ENCODE peak calls at places on chromosomes 16 and 17, in ten cellular contexts. One of them, this sample, is unnamed.

GRCh38 chr17:71316498-71316897 is 804.3 kb upstream of the SOX9 start:
- DNase-seq in IMR-90: no peak
- DNase-seq in choroid plexus epithelial cell: no peak
- DNase-seq in NCI-H774: no peak
- DNase-seq in activated naive CD8-positive, alpha-beta T cell treated with anti-CD3 and anti-CD28 coated beads for 36 hours: no peak
- DNase-seq in RWPE1: no peak
- DNase-seq in right lobe of liver: no peak
- DNase-seq in HT1080: no peak
- DNase-seq in CD8-positive, alpha-beta T cell: no peak
- DNase-seq in heart right ventricle: no peak
- DNase-seq in this sample: no peak

GRCh38 chr17:35022536-35023063 is 40.9 kb downstream of the RFFL start:
- DNase-seq in IMR-90: peak
- DNase-seq in choroid plexus epithelial cell: peak
- DNase-seq in NCI-H774: peak
- DNase-seq in activated naive CD8-positive, alpha-beta T cell treated with anti-CD3 and anti-CD28 coated beads for 36 hours: peak
- DNase-seq in RWPE1: peak
- DNase-seq in right lobe of liver: peak
- DNase-seq in HT1080: peak
- DNase-seq in CD8-positive, alpha-beta T cell: peak
- DNase-seq in heart right ventricle: peak
- DNase-seq in this sample: peak

GRCh38 chr17:79942591-79943353 is 92.9 kb downstream of the TBC1D16 start:
- DNase-seq in IMR-90: peak
- DNase-seq in choroid plexus epithelial cell: no peak
- DNase-seq in NCI-H774: no peak
- DNase-seq in activated naive CD8-positive, alpha-beta T cell treated with anti-CD3 and anti-CD28 coated beads for 36 hours: peak
- DNase-seq in RWPE1: no peak
- DNase-seq in right lobe of liver: peak
- DNase-seq in HT1080: no peak
- DNase-seq in CD8-positive, alpha-beta T cell: no peak
- DNase-seq in heart right ventricle: no peak
- DNase-seq in this sample: no peak

GRCh38 chr16:90046971-90047713 is 27.9 kb upstream of the DBNDD1 start:
- DNase-seq in IMR-90: peak
- DNase-seq in choroid plexus epithelial cell: peak
- DNase-seq in NCI-H774: no peak
- DNase-seq in activated naive CD8-positive, alpha-beta T cell treated with anti-CD3 and anti-CD28 coated beads for 36 hours: no peak
- DNase-seq in RWPE1: no peak
- DNase-seq in right lobe of liver: peak
- DNase-seq in HT1080: no peak
- DNase-seq in CD8-positive, alpha-beta T cell: no peak
- DNase-seq in heart right ventricle: peak
- DNase-seq in this sample: no peak

GRCh38 chr17:64331946-64332493 is 58.6 kb downstream of the PECAM1 start:
- DNase-seq in IMR-90: no peak
- DNase-seq in choroid plexus epithelial cell: no peak
- DNase-seq in NCI-H774: no peak
- DNase-seq in activated naive CD8-positive, alpha-beta T cell treated with anti-CD3 and anti-CD28 coated beads for 36 hours: no peak
- DNase-seq in RWPE1: no peak
- DNase-seq in right lobe of liver: peak
- DNase-seq in HT1080: peak
- DNase-seq in CD8-positive, alpha-beta T cell: no peak
- DNase-seq in heart right ventricle: peak
- DNase-seq in this sample: no peak

GRCh38 chr16:27503662-27504061 is 46.1 kb downstream of the GTF3C1 start:
- DNase-seq in IMR-90: no peak
- DNase-seq in choroid plexus epithelial cell: no peak
- DNase-seq in NCI-H774: no peak
- DNase-seq in activated naive CD8-positive, alpha-beta T cell treated with anti-CD3 and anti-CD28 coated beads for 36 hours: no peak
- DNase-seq in RWPE1: peak
- DNase-seq in right lobe of liver: no peak
- DNase-seq in HT1080: no peak
- DNase-seq in CD8-positive, alpha-beta T cell: no peak
- DNase-seq in heart right ventricle: no peak
- DNase-seq in this sample: no peak

GRCh38 chr16:87119168-87119567 is 198.0 kb downstream of the C16orf95 start:
- DNase-seq in IMR-90: no peak
- DNase-seq in choroid plexus epithelial cell: no peak
- DNase-seq in NCI-H774: no peak
- DNase-seq in activated naive CD8-positive, alpha-beta T cell treated with anti-CD3 and anti-CD28 coated beads for 36 hours: no peak
- DNase-seq in RWPE1: no peak
- DNase-seq in right lobe of liver: no peak
- DNase-seq in HT1080: no peak
- DNase-seq in CD8-positive, alpha-beta T cell: no peak
- DNase-seq in heart right ventricle: no peak
- DNase-seq in this sample: no peak

GRCh38 chr16:19879241-19879792 is 5.3 kb downstream of the GPRC5B start:
- DNase-seq in IMR-90: peak
- DNase-seq in choroid plexus epithelial cell: peak
- DNase-seq in NCI-H774: peak
- DNase-seq in activated naive CD8-positive, alpha-beta T cell treated with anti-CD3 and anti-CD28 coated beads for 36 hours: no peak
- DNase-seq in RWPE1: peak
- DNase-seq in right lobe of liver: no peak
- DNase-seq in HT1080: peak
- DNase-seq in CD8-positive, alpha-beta T cell: no peak
- DNase-seq in heart right ventricle: peak
- DNase-seq in this sample: no peak

GRCh38 chr17:27155866-27156265 is 138.0 kb upstream of the WSB1 start:
- DNase-seq in IMR-90: no peak
- DNase-seq in choroid plexus epithelial cell: no peak
- DNase-seq in NCI-H774: no peak
- DNase-seq in activated naive CD8-positive, alpha-beta T cell treated with anti-CD3 and anti-CD28 coated beads for 36 hours: no peak
- DNase-seq in RWPE1: no peak
- DNase-seq in right lobe of liver: peak
- DNase-seq in HT1080: no peak
- DNase-seq in CD8-positive, alpha-beta T cell: no peak
- DNase-seq in heart right ventricle: no peak
- DNase-seq in this sample: no peak

GRCh38 chr17:40341808-40342574 is 22.5 kb downstream of the GJD3 start:
- DNase-seq in IMR-90: peak
- DNase-seq in choroid plexus epithelial cell: peak
- DNase-seq in NCI-H774: peak
- DNase-seq in activated naive CD8-positive, alpha-beta T cell treated with anti-CD3 and anti-CD28 coated beads for 36 hours: no peak
- DNase-seq in RWPE1: peak
- DNase-seq in right lobe of liver: peak
- DNase-seq in HT1080: no peak
- DNase-seq in CD8-positive, alpha-beta T cell: peak
- DNase-seq in heart right ventricle: peak
- DNase-seq in this sample: no peak

GRCh38 chr16:23345237-23345636 is 43.1 kb downstream of the SCNN1B start:
- DNase-seq in IMR-90: no peak
- DNase-seq in choroid plexus epithelial cell: no peak
- DNase-seq in NCI-H774: no peak
- DNase-seq in activated naive CD8-positive, alpha-beta T cell treated with anti-CD3 and anti-CD28 coated beads for 36 hours: no peak
- DNase-seq in RWPE1: no peak
- DNase-seq in right lobe of liver: no peak
- DNase-seq in HT1080: no peak
- DNase-seq in CD8-positive, alpha-beta T cell: no peak
- DNase-seq in heart right ventricle: no peak
- DNase-seq in this sample: no peak

GRCh38 chr17:40664582-40665333 is at the start of gene KRT222:
- DNase-seq in IMR-90: no peak
- DNase-seq in choroid plexus epithelial cell: no peak
- DNase-seq in NCI-H774: no peak
- DNase-seq in activated naive CD8-positive, alpha-beta T cell treated with anti-CD3 and anti-CD28 coated beads for 36 hours: no peak
- DNase-seq in RWPE1: no peak
- DNase-seq in right lobe of liver: peak
- DNase-seq in HT1080: no peak
- DNase-seq in CD8-positive, alpha-beta T cell: no peak
- DNase-seq in heart right ventricle: no peak
- DNase-seq in this sample: no peak

GRCh38 chr17:80316431-80316830 is 55.8 kb downstream of the RNF213 start:
- DNase-seq in IMR-90: no peak
- DNase-seq in choroid plexus epithelial cell: no peak
- DNase-seq in NCI-H774: no peak
- DNase-seq in activated naive CD8-positive, alpha-beta T cell treated with anti-CD3 and anti-CD28 coated beads for 36 hours: no peak
- DNase-seq in RWPE1: no peak
- DNase-seq in right lobe of liver: no peak
- DNase-seq in HT1080: no peak
- DNase-seq in CD8-positive, alpha-beta T cell: no peak
- DNase-seq in heart right ventricle: no peak
- DNase-seq in this sample: no peak

GRCh38 chr17:35731239-35731931 is at the start of gene RASL10B:
- DNase-seq in IMR-90: peak
- DNase-seq in choroid plexus epithelial cell: peak
- DNase-seq in NCI-H774: peak
- DNase-seq in activated naive CD8-positive, alpha-beta T cell treated with anti-CD3 and anti-CD28 coated beads for 36 hours: peak
- DNase-seq in RWPE1: peak
- DNase-seq in right lobe of liver: no peak
- DNase-seq in HT1080: peak
- DNase-seq in CD8-positive, alpha-beta T cell: peak
- DNase-seq in heart right ventricle: peak
- DNase-seq in this sample: peak

GRCh38 chr16:71542377-71542776 is 16.2 kb downstream of the CHST4 start:
- DNase-seq in IMR-90: peak
- DNase-seq in choroid plexus epithelial cell: peak
- DNase-seq in NCI-H774: no peak
- DNase-seq in activated naive CD8-positive, alpha-beta T cell treated with anti-CD3 and anti-CD28 coated beads for 36 hours: peak
- DNase-seq in RWPE1: peak
- DNase-seq in right lobe of liver: peak
- DNase-seq in HT1080: peak
- DNase-seq in CD8-positive, alpha-beta T cell: peak
- DNase-seq in heart right ventricle: peak
- DNase-seq in this sample: peak

GRCh38 chr16:49483651-49484451 is 110.2 kb downstream of the C16orf78 start:
- DNase-seq in IMR-90: no peak
- DNase-seq in choroid plexus epithelial cell: no peak
- DNase-seq in NCI-H774: no peak
- DNase-seq in activated naive CD8-positive, alpha-beta T cell treated with anti-CD3 and anti-CD28 coated beads for 36 hours: no peak
- DNase-seq in RWPE1: no peak
- DNase-seq in right lobe of liver: no peak
- DNase-seq in HT1080: no peak
- DNase-seq in CD8-positive, alpha-beta T cell: no peak
- DNase-seq in heart right ventricle: no peak
- DNase-seq in this sample: no peak

GRCh38 chr17:39123627-39124026 is 27.8 kb downstream of the PLXDC1 start:
- DNase-seq in IMR-90: no peak
- DNase-seq in choroid plexus epithelial cell: no peak
- DNase-seq in NCI-H774: no peak
- DNase-seq in activated naive CD8-positive, alpha-beta T cell treated with anti-CD3 and anti-CD28 coated beads for 36 hours: no peak
- DNase-seq in RWPE1: no peak
- DNase-seq in right lobe of liver: no peak
- DNase-seq in HT1080: peak
- DNase-seq in CD8-positive, alpha-beta T cell: no peak
- DNase-seq in heart right ventricle: no peak
- DNase-seq in this sample: no peak

GRCh38 chr16:12228607-12229499 is 252.3 kb downstream of the SNX29 start:
- DNase-seq in IMR-90: peak
- DNase-seq in choroid plexus epithelial cell: peak
- DNase-seq in NCI-H774: peak
- DNase-seq in activated naive CD8-positive, alpha-beta T cell treated with anti-CD3 and anti-CD28 coated beads for 36 hours: peak
- DNase-seq in RWPE1: peak
- DNase-seq in right lobe of liver: peak
- DNase-seq in HT1080: peak
- DNase-seq in CD8-positive, alpha-beta T cell: no peak
- DNase-seq in heart right ventricle: peak
- DNase-seq in this sample: no peak

GRCh38 chr17:75159196-75160031 is 5.1 kb upstream of the JPT1 start:
- DNase-seq in IMR-90: peak
- DNase-seq in choroid plexus epithelial cell: peak
- DNase-seq in NCI-H774: no peak
- DNase-seq in activated naive CD8-positive, alpha-beta T cell treated with anti-CD3 and anti-CD28 coated beads for 36 hours: no peak
- DNase-seq in RWPE1: peak
- DNase-seq in right lobe of liver: peak
- DNase-seq in HT1080: peak
- DNase-seq in CD8-positive, alpha-beta T cell: no peak
- DNase-seq in heart right ventricle: no peak
- DNase-seq in this sample: no peak

GRCh38 chr17:55266051-55266957 is 1.5 kb downstream of the HLF start:
- DNase-seq in IMR-90: no peak
- DNase-seq in choroid plexus epithelial cell: no peak
- DNase-seq in NCI-H774: no peak
- DNase-seq in activated naive CD8-positive, alpha-beta T cell treated with anti-CD3 and anti-CD28 coated beads for 36 hours: peak
- DNase-seq in RWPE1: no peak
- DNase-seq in right lobe of liver: peak
- DNase-seq in HT1080: no peak
- DNase-seq in CD8-positive, alpha-beta T cell: no peak
- DNase-seq in heart right ventricle: no peak
- DNase-seq in this sample: no peak

GRCh38 chr17:73334771-73335513 is 23.1 kb upstream of the CDC42EP4 start:
- DNase-seq in IMR-90: no peak
- DNase-seq in choroid plexus epithelial cell: no peak
- DNase-seq in NCI-H774: peak
- DNase-seq in activated naive CD8-positive, alpha-beta T cell treated with anti-CD3 and anti-CD28 coated beads for 36 hours: no peak
- DNase-seq in RWPE1: no peak
- DNase-seq in right lobe of liver: no peak
- DNase-seq in HT1080: no peak
- DNase-seq in CD8-positive, alpha-beta T cell: no peak
- DNase-seq in heart right ventricle: no peak
- DNase-seq in this sample: no peak

GRCh38 chr17:54992797-54993639 is 24.5 kb downstream of the STXBP4 start:
- DNase-seq in IMR-90: peak
- DNase-seq in choroid plexus epithelial cell: peak
- DNase-seq in NCI-H774: peak
- DNase-seq in activated naive CD8-positive, alpha-beta T cell treated with anti-CD3 and anti-CD28 coated beads for 36 hours: no peak
- DNase-seq in RWPE1: peak
- DNase-seq in right lobe of liver: no peak
- DNase-seq in HT1080: peak
- DNase-seq in CD8-positive, alpha-beta T cell: peak
- DNase-seq in heart right ventricle: peak
- DNase-seq in this sample: peak

GRCh38 chr16:88735616-88736015 is 29.3 kb downstream of the CTU2 start:
- DNase-seq in IMR-90: no peak
- DNase-seq in choroid plexus epithelial cell: no peak
- DNase-seq in NCI-H774: no peak
- DNase-seq in activated naive CD8-positive, alpha-beta T cell treated with anti-CD3 and anti-CD28 coated beads for 36 hours: no peak
- DNase-seq in RWPE1: no peak
- DNase-seq in right lobe of liver: no peak
- DNase-seq in HT1080: no peak
- DNase-seq in CD8-positive, alpha-beta T cell: no peak
- DNase-seq in heart right ventricle: no peak
- DNase-seq in this sample: no peak

GRCh38 chr17:53736516-53737274 is 86.0 kb upstream of the KIF2B start:
- DNase-seq in IMR-90: no peak
- DNase-seq in choroid plexus epithelial cell: no peak
- DNase-seq in NCI-H774: no peak
- DNase-seq in activated naive CD8-positive, alpha-beta T cell treated with anti-CD3 and anti-CD28 coated beads for 36 hours: no peak
- DNase-seq in RWPE1: no peak
- DNase-seq in right lobe of liver: no peak
- DNase-seq in HT1080: no peak
- DNase-seq in CD8-positive, alpha-beta T cell: no peak
- DNase-seq in heart right ventricle: no peak
- DNase-seq in this sample: no peak

GRCh38 chr17:10631048-10631700 is 25.9 kb downstream of the MYH3 start:
- DNase-seq in IMR-90: peak
- DNase-seq in choroid plexus epithelial cell: peak
- DNase-seq in NCI-H774: no peak
- DNase-seq in activated naive CD8-positive, alpha-beta T cell treated with anti-CD3 and anti-CD28 coated beads for 36 hours: peak
- DNase-seq in RWPE1: peak
- DNase-seq in right lobe of liver: no peak
- DNase-seq in HT1080: peak
- DNase-seq in CD8-positive, alpha-beta T cell: peak
- DNase-seq in heart right ventricle: no peak
- DNase-seq in this sample: no peak

GRCh38 chr16:47887496-47887895 is 268.3 kb downstream of the ABCC12 start:
- DNase-seq in IMR-90: peak
- DNase-seq in choroid plexus epithelial cell: peak
- DNase-seq in NCI-H774: no peak
- DNase-seq in activated naive CD8-positive, alpha-beta T cell treated with anti-CD3 and anti-CD28 coated beads for 36 hours: no peak
- DNase-seq in RWPE1: peak
- DNase-seq in right lobe of liver: no peak
- DNase-seq in HT1080: peak
- DNase-seq in CD8-positive, alpha-beta T cell: no peak
- DNase-seq in heart right ventricle: no peak
- DNase-seq in this sample: no peak

GRCh38 chr17:61362396-61362795 is 37.2 kb upstream of the TBX2 start:
- DNase-seq in IMR-90: no peak
- DNase-seq in choroid plexus epithelial cell: no peak
- DNase-seq in NCI-H774: no peak
- DNase-seq in activated naive CD8-positive, alpha-beta T cell treated with anti-CD3 and anti-CD28 coated beads for 36 hours: no peak
- DNase-seq in RWPE1: no peak
- DNase-seq in right lobe of liver: no peak
- DNase-seq in HT1080: no peak
- DNase-seq in CD8-positive, alpha-beta T cell: no peak
- DNase-seq in heart right ventricle: no peak
- DNase-seq in this sample: no peak

GRCh38 chr16:1784977-1785845 is 2.5 kb downstream of the NUBP2 start:
- DNase-seq in IMR-90: no peak
- DNase-seq in choroid plexus epithelial cell: no peak
- DNase-seq in NCI-H774: no peak
- DNase-seq in activated naive CD8-positive, alpha-beta T cell treated with anti-CD3 and anti-CD28 coated beads for 36 hours: no peak
- DNase-seq in RWPE1: no peak
- DNase-seq in right lobe of liver: no peak
- DNase-seq in HT1080: no peak
- DNase-seq in CD8-positive, alpha-beta T cell: no peak
- DNase-seq in heart right ventricle: no peak
- DNase-seq in this sample: no peak